ENCODE peak calls at places on chromosomes 13 and 19, in seven cellular contexts. X is mesendoderm, B is ovary, Y is right cardiac atrium, S is fibroblast of lung, E is hepatocyte, Q is lower lobe of right lung. H is an unnamed sample.
A peak's percentile ranks its signal among the peaks of the same experiment; 100 is the strongest.

GRCh38 chr19:18543814-18544475 is 572 bp upstream of the FKBP8 start:
- DNase-seq in Q (peak; percentile 73), X (peak; percentile 91), B (no peak), S (peak; percentile 56), Y (no peak), E (peak; percentile 85), H (peak; percentile 48)

GRCh38 chr13:113951246-113951999 is 22.5 kb downstream of the C13orf46 start:
- DNase-seq in Y (peak; percentile 96), E (peak; percentile 88), X (peak; percentile 77), S (peak; percentile 75), B (peak; percentile 86), Q (peak; percentile 88), H (peak; percentile 60)

GRCh38 chr13:72959643-72960042 is 99.2 kb upstream of the KLF5 start:
- DNase-seq in Q (no peak), Y (no peak), B (no peak), X (no peak), E (no peak), S (peak; percentile 8), H (peak; percentile 70)

GRCh38 chr13:35687336-35687735 is 210.8 kb upstream of the MAB21L1 start:
- DNase-seq in Q (no peak), E (no peak), B (no peak), Y (no peak), X (peak; percentile 91), S (no peak), H (no peak)

GRCh38 chr13:42814868-42815267 is 33.5 kb downstream of the FAM216B start:
- DNase-seq in E (no peak), Q (no peak), Y (no peak), S (peak; percentile 95), X (no peak), B (no peak), H (peak; percentile 71)

GRCh38 chr19:18470153-18470552 is 32.2 kb upstream of the ISYNA1 start:
- DNase-seq in X (peak; percentile 66), Y (no peak), Q (no peak), B (no peak), S (no peak), E (peak; percentile 56), H (no peak)

GRCh38 chr13:94947965-94948371 is 235.6 kb upstream of the SOX21 start:
- DNase-seq in S (no peak), E (no peak), X (no peak), B (no peak), Q (no peak), Y (no peak), H (no peak)

GRCh38 chr19:801861-802496 is 4.7 kb downstream of the PTBP1 start:
- DNase-seq in E (no peak), X (no peak), B (peak; percentile 63), S (peak; percentile 39), Y (no peak), Q (peak; percentile 76), H (no peak)

GRCh38 chr13:51245583-51245982 is 23.4 kb downstream of the FAM124A start:
- DNase-seq in Y (no peak), X (no peak), S (no peak), E (no peak), Q (no peak), B (no peak), H (no peak)

GRCh38 chr13:66139701-66140100 is 1090.4 kb downstream of the PCDH9 start:
- DNase-seq in B (no peak), Y (no peak), S (no peak), Q (no peak), E (no peak), X (no peak), H (no peak)

GRCh38 chr19:46374526-46375475 is 27.9 kb downstream of the PPP5C start:
- DNase-seq in Q (no peak), E (peak; percentile 3), S (no peak), B (no peak), X (no peak), Y (no peak), H (no peak)

GRCh38 chr13:36453518-36453917 is 21.2 kb downstream of the CCNA1 start:
- DNase-seq in Q (no peak), Y (no peak), E (peak; percentile 37), X (peak; percentile 60), B (no peak), S (no peak), H (no peak)

GRCh38 chr19:33293255-33294057 is 8.9 kb downstream of the CEBPA start:
- DNase-seq in B (no peak), Y (peak; percentile 51), Q (peak; percentile 71), E (peak; percentile 80), X (no peak), S (peak; percentile 60), H (peak; percentile 81)

GRCh38 chr13:97298816-97299215 is 76.7 kb downstream of the MBNL2 start:
- DNase-seq in Y (no peak), B (no peak), X (no peak), E (no peak), Q (no peak), S (peak; percentile 33), H (no peak)

GRCh38 chr19:33622505-33622808 is 704 bp downstream of the CHST8 start:
- DNase-seq in E (no peak), S (no peak), X (peak; percentile 37), Q (no peak), B (no peak), Y (no peak), H (no peak)

GRCh38 chr19:32457540-32457939 is 52.0 kb downstream of the DPY19L3 start:
- DNase-seq in Y (no peak), Q (no peak), E (no peak), B (no peak), S (no peak), X (no peak), H (no peak)

GRCh38 chr13:100811431-100811830 is 136.8 kb upstream of the TMTC4 start:
- DNase-seq in Y (no peak), X (no peak), B (no peak), S (no peak), Q (no peak), E (no peak), H (no peak)
- H3K4me1 ChIP-seq in Y (no peaks in the 10 kb centered on the region), X (peaks cover 4% of the 10 kb centered on the region), B (no peaks in the 10 kb centered on the region), S (no peaks in the 10 kb centered on the region), Q (no peaks in the 10 kb centered on the region), E (no peaks in the 10 kb centered on the region), H (no peaks in the 10 kb centered on the region)

GRCh38 chr13:23673867-23674605 is 103.8 kb downstream of the TNFRSF19 start:
- DNase-seq in X (no peak), E (no peak), S (peak; percentile 68), B (no peak), Q (no peak), Y (no peak), H (no peak)

GRCh38 chr13:23672616-23673015 is 102.4 kb downstream of the TNFRSF19 start:
- DNase-seq in B (no peak), Q (no peak), X (no peak), S (peak; percentile 80), Y (no peak), E (no peak), H (no peak)

GRCh38 chr13:23671902-23672301 is 101.7 kb downstream of the TNFRSF19 start:
- DNase-seq in Q (no peak), B (no peak), X (no peak), E (no peak), S (peak; percentile 93), Y (no peak), H (no peak)

GRCh38 chr13:23673354-23673753 is 103.1 kb downstream of the TNFRSF19 start:
- DNase-seq in Y (no peak), Q (no peak), X (no peak), S (peak; percentile 99), E (peak; percentile 49), B (no peak), H (no peak)

DNA sequence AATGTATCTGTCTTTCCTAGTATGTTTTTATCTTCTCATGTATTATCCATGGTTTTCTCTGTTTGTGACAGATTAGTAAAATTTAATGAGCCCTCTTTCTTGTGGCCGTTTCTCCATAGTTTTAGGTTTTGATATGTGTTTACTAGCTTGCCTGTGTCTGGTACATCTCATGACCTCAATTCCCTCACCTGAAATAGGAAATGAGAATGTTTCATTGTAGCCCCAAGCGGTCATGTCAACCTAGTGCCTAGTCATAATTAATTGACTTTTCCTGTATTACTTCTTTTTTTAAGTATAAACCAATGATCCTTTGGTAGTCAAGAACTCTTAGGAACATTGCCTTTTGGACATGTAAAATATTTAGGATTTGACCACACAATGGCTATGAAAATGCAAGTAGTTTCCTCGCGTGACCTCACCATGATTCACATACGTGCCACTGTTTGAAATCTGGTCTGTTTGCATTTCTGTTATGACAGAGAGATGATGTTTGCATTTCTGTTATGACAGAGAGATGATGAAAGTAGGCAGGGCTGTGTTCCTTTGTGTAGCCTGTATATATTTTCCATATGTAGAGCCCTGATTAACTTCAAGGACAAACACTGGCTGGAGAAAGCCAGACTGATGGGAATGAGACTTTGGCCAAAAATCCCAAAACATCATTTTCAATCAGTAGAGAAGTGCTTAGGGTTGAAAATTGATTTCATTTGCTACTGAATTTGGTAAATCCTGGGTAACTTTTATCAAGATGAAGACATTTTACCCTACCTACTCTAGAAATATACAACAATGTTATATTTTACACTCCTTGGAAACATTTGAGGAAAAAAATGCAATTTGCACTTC is 104.8 kb downstream of the TNFRSF19 start:
- DNase-seq in B (no peak), X (no peak), Y (no peak), S (peak; percentile 99), E (peak; percentile 28), Q (no peak), H (peak; percentile 13)
- H3K4me1 ChIP-seq in B (peaks cover 1% of the 10 kb centered on the region), X (no peaks in the 10 kb centered on the region), Y (peaks cover 4% of the 10 kb centered on the region), S (peaks cover 37% of the 10 kb centered on the region), E (peaks cover 26% of the 10 kb centered on the region), Q (no peaks in the 10 kb centered on the region), H (peaks cover 12% of the 10 kb centered on the region)

GRCh38 chr19:48993175-48994034 is at the start of the genes GYS1 and RUVBL2:
- DNase-seq in Y (peak; percentile 100), X (peak; percentile 100), Q (peak; percentile 100), E (peak; percentile 100), S (peak; percentile 99), B (peak; percentile 99), H (peak; percentile 99)

GRCh38 chr19:48992571-48993174 is 436 bp downstream of the GYS1 start:
- DNase-seq in Y (peak; percentile 75), X (no peak), B (no peak), S (no peak), E (no peak), Q (no peak), H (no peak)

GRCh38 chr19:48991011-48991609 is 2.0 kb downstream of the GYS1 start:
- DNase-seq in X (no peak), Y (no peak), S (no peak), E (no peak), B (peak; percentile 38), Q (peak; percentile 50), H (no peak)

GRCh38 chr19:48990400-48990799 is 2.7 kb downstream of the GYS1 start:
- DNase-seq in X (no peak), Q (no peak), B (no peak), S (no peak), E (no peak), Y (no peak), H (no peak)

GRCh38 chr19:48991823-48992570 is 1.1 kb downstream of the GYS1 start:
- DNase-seq in E (peak; percentile 88), Q (peak; percentile 63), B (peak; percentile 49), Y (no peak), X (peak; percentile 86), S (peak; percentile 81), H (peak; percentile 64)
- H3K4me1 ChIP-seq in E (peaks cover 18% of the 10 kb centered on the region), Q (peaks cover 31% of the 10 kb centered on the region), B (peaks cover 16% of the 10 kb centered on the region), Y (peaks cover 12% of the 10 kb centered on the region), X (no peaks in the 10 kb centered on the region), S (peaks cover 19% of the 10 kb centered on the region), H (peaks cover 16% of the 10 kb centered on the region)

DNA sequence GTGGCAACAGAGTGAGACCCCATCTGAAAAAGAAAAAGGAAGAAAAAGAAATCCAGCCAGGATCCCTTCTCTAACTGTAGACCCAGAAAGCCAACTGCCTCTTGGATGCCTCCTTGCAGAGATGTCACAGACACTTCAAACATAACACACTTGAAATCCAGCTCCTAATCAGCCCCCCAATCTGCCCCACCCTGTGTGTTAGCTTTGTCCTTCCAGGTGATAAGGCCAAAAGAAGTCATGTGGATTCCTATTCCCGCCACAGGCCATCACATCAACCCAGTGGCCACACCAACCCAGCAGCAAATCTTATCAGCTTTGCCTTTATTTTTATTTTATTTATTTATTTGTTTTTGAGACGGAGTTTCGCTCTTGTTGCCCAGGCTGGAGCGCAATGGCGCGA is 8.1 kb downstream of the BEST2 start:
- DNase-seq in S (no peak), E (no peak), Y (no peak), B (no peak), Q (no peak), X (no peak), H (no peak)
- H3K4me1 ChIP-seq in S (no peaks in the 10 kb centered on the region), E (peaks cover 6% of the 10 kb centered on the region), Y (no peaks in the 10 kb centered on the region), B (peaks cover 3% of the 10 kb centered on the region), Q (peaks cover 11% of the 10 kb centered on the region), X (no peaks in the 10 kb centered on the region), H (peaks cover 6% of the 10 kb centered on the region)